ENCODE peak calls at places on chromosomes 4 and X, in five cellular contexts. Z is spleen, V is mucosa of descending colon, F is GM20000, M is GM10248. C is an unnamed sample.

GRCh38 chr4:184617611-184618196 is 31.5 kb downstream of the CASP3 start:
- DNase-seq in Z (no peak), V (no peak), F (no peak), M (no peak), C (no peak)

GRCh38 chr4:103002551-103002950 is 17.0 kb downstream of the SLC9B1 start:
- DNase-seq in Z (no peak), V (no peak), F (no peak), M (no peak), C (no peak)

GRCh38 chr4:15506464-15506863 is 36.8 kb downstream of the CC2D2A start:
- DNase-seq in Z (no peak), V (no peak), F (no peak), M (no peak), C (no peak)

GRCh38 chr4:16225139-16225538 is 1.1 kb downstream of the TAPT1 start:
- DNase-seq in Z (no peak), V (no peak), F (peak), M (no peak), C (peak)

GRCh38 chrX:138897621-138898492 is 186.3 kb upstream of the FGF13 start:
- DNase-seq in Z (no peak), V (no peak), F (no peak), M (no peak), C (no peak)

GRCh38 chrX:115344885-115345653 is 55.6 kb downstream of the LUZP4 start:
- DNase-seq in Z (no peak), V (peak), F (no peak), M (no peak), C (no peak)

GRCh38 chr4:113052379-113052951 is 3.0 kb downstream of the ANK2 start:
- DNase-seq in Z (no peak), V (no peak), F (peak), M (peak), C (peak)

GRCh38 chrX:118459494-118459893 is 36.1 kb upstream of the DOCK11 start:
- DNase-seq in Z (no peak), V (no peak), F (peak), M (peak), C (no peak)

GRCh38 chrX:44873415-44874270 is 655 bp downstream of the KDM6A start:
- DNase-seq in Z (peak), V (peak), F (peak), M (peak), C (peak)

GRCh38 chr4:185265942-185266341 is 56.5 kb downstream of the SNX25 start:
- DNase-seq in Z (no peak), V (no peak), F (no peak), M (no peak), C (peak)

GRCh38 chr4:17587094-17587822 is 10.3 kb downstream of the LAP3 start:
- DNase-seq in Z (no peak), V (no peak), F (no peak), M (no peak), C (no peak)

GRCh38 chr4:177385576-177386320 is 56.5 kb downstream of the AGA start:
- DNase-seq in Z (no peak), V (no peak), F (no peak), M (no peak), C (no peak)

GRCh38 chr4:21982087-21982486 is 33.5 kb upstream of the KCNIP4 start:
- DNase-seq in Z (no peak), V (no peak), F (no peak), M (no peak), C (no peak)

GRCh38 chrX:71210829-71211228 is 12.2 kb upstream of the GJB1 start:
- DNase-seq in Z (no peak), V (no peak), F (no peak), M (no peak), C (no peak)

GRCh38 chrX:11365426-11365825 is 72.2 kb downstream of the AMELX start:
- DNase-seq in Z (no peak), V (no peak), F (no peak), M (no peak), C (no peak)

GRCh38 chr4:124206779-124207605 is 505.5 kb downstream of the ANKRD50 start:
- DNase-seq in Z (no peak), V (no peak), F (no peak), M (no peak), C (no peak)

GRCh38 chr4:71167083-71167482 is 171.7 kb upstream of the SLC4A4 start:
- DNase-seq in Z (no peak), V (no peak), F (no peak), M (no peak), C (no peak)

GRCh38 chr4:87901426-87901825 is 68.7 kb downstream of the MEPE start:
- DNase-seq in Z (no peak), V (no peak), F (no peak), M (no peak), C (no peak)

GRCh38 chr4:139560396-139561084 is 4.5 kb upstream of the SETD7 start:
- DNase-seq in Z (peak), V (no peak), F (peak), M (peak), C (peak)

GRCh38 chr4:3280466-3280865 is 12.4 kb upstream of the RGS12 start:
- DNase-seq in Z (no peak), V (no peak), F (no peak), M (no peak), C (no peak)

GRCh38 chr4:69133993-69134392 is 37.7 kb downstream of the UGT2B7 start:
- DNase-seq in Z (no peak), V (no peak), F (no peak), M (no peak), C (no peak)